ENCODE peak calls at places on chromosomes 13 and 19, in six cellular contexts. T, H, V, N, U and Y are unnamed samples. For H3K9me3, the result is how much of the 10 kb centered on the place peaks cover.

GRCh38 chr19:12695997-12696365 is 450 bp downstream of the FBXW9 start:
- DNase-seq in V (no peak), H (no peak), N (peak), T (no peak), U (no peak), Y (no peak)

GRCh38 chr19:34317311-34317927 is 47.6 kb upstream of the GPI start:
- DNase-seq in V (no peak), U (peak), N (peak), H (no peak), T (no peak), Y (peak)

GRCh38 chr19:38869836-38870607 is 8.1 kb downstream of the RINL start:
- DNase-seq in N (no peak), T (peak), U (peak), V (peak), H (peak), Y (peak)

GRCh38 chr19:40754611-40755247 is 3.7 kb downstream of the SNRPA start:
- DNase-seq in T (peak), U (no peak), H (no peak), N (no peak), V (no peak), Y (peak)

GRCh38 chr13:113814435-113814821 is 49.4 kb downstream of the GAS6 start:
- DNase-seq in N (no peak), V (no peak), T (no peak), H (no peak), U (no peak), Y (no peak)

GRCh38 chr19:47356900-47357299 is 7.8 kb downstream of the DHX34 start:
- DNase-seq in V (no peak), N (no peak), T (no peak), U (no peak), H (no peak), Y (no peak)

GRCh38 chr19:50972795-50973376 is 3.5 kb upstream of the KLK6 start:
- DNase-seq in T (no peak), H (no peak), V (no peak), N (no peak), U (no peak), Y (no peak)

GRCh38 chr13:51523082-51523518 is 61.2 kb upstream of the WDFY2 start:
- DNase-seq in H (peak), U (no peak), V (no peak), N (no peak), T (no peak), Y (peak)

GRCh38 chr13:80716610-80717081 is 375.7 kb upstream of the SPRY2 start:
- DNase-seq in U (peak), T (no peak), H (no peak), V (peak), N (no peak), Y (no peak)

GRCh38 chr13:33676700-33677048 is 141.3 kb upstream of the RFC3 start:
- DNase-seq in H (peak), T (peak), V (no peak), N (no peak), U (peak), Y (peak)

GRCh38 chr19:1449467-1450442 is at the start of gene APC2:
- DNase-seq in H (no peak), T (no peak), N (peak), V (peak), U (no peak), Y (no peak)

GRCh38 chr13:45121421-45121820 is 1.1 kb downstream of the GTF2F2 start:
- DNase-seq in V (no peak), H (no peak), U (no peak), T (no peak), N (no peak), Y (no peak)

GRCh38 chr19:13611596-13611995 is 105.3 kb upstream of the CACNA1A start:
- DNase-seq in U (no peak), V (no peak), T (no peak), H (no peak), N (no peak), Y (no peak)

GRCh38 chr19:58134244-58134643 is 16.3 kb downstream of the ZNF329 start:
- DNase-seq in N (no peak), U (no peak), H (no peak), V (no peak), T (no peak), Y (no peak)
- H3K9me3 ChIP-seq in N (under half), U (half or more), H (half or more), V (half or more), T (half or more), Y (half or more)

GRCh38 chr19:46022431-46023310 is at the start of gene PGLYRP1:
- DNase-seq in N (no peak), U (peak), H (no peak), V (no peak), T (no peak), Y (no peak)

GRCh38 chr19:46023311-46023779 is 492 bp upstream of the PGLYRP1 start:
- DNase-seq in U (peak), N (no peak), T (no peak), H (no peak), V (no peak), Y (no peak)

GRCh38 chr19:46022061-46022430 is 807 bp downstream of the PGLYRP1 start:
- DNase-seq in T (no peak), H (no peak), U (no peak), N (no peak), V (no peak), Y (no peak)

GRCh38 chr19:46020819-46021125 is 2.1 kb downstream of the PGLYRP1 start:
- DNase-seq in H (no peak), V (no peak), N (no peak), T (no peak), U (no peak), Y (no peak)

GRCh38 chr19:46021531-46022041 is 1.3 kb downstream of the PGLYRP1 start:
- DNase-seq in N (peak), V (no peak), T (peak), U (peak), H (no peak), Y (peak)
- TF ChIP-seq CTCF in N (peak), V (peak), T (no peak), U (no peak), H (no peak), Y (no peak)

GRCh38 chr19:6800991-6801396 is 28.5 kb downstream of the VAV1 start:
- DNase-seq in H (no peak), N (no peak), U (no peak), V (no peak), T (no peak), Y (no peak)
- TF ChIP-seq POLR2AphosphoS5 in H (no peak), N (no peak), U (no peak), V (no peak), T (no peak), Y (no peak)

GRCh38 chr19:42250249-42250665 is 4.7 kb downstream of the ERF start:
- DNase-seq in V (no peak), H (no peak), N (no peak), T (no peak), U (peak), Y (no peak)
- H3K9me3 ChIP-seq in V (under half), H (under half), N (under half), T (under half), U (under half), Y (under half)

GRCh38 chr13:28475916-28476725 is 18.8 kb downstream of the FLT1 start:
- DNase-seq in H (no peak), V (no peak), N (no peak), T (no peak), U (no peak), Y (no peak)
- TF ChIP-seq CTCF in H (no peak), V (no peak), N (no peak), T (no peak), U (no peak), Y (no peak)